ENCODE peak calls at places on chromosome 15, in nine cellular contexts. F is transverse colon, H is HCT116, X is AG10803, P is brain microvascular endothelial cell, L is fibroblast of lung, K is epithelial cell of esophagus, R is cardiac fibroblast, C is bronchial epithelial cell. N is an unnamed sample.

GRCh38 chr15:26771917-26772587 is 814 bp downstream of the GABRB3 start:
- DNase-seq in F (no peak), H (no peak), X (no peak), P (no peak), L (no peak), K (no peak), R (no peak), C (no peak), N (no peak)

GRCh38 chr15:66290007-66290406 is 3.4 kb upstream of the DIS3L start:
- DNase-seq in F (no peak), H (no peak), X (no peak), P (no peak), L (no peak), K (no peak), R (no peak), C (no peak), N (no peak)

GRCh38 chr15:39413558-39413957 is 167.3 kb upstream of the THBS1 start:
- DNase-seq in F (no peak), H (no peak), X (peak; percentile 85), P (no peak), L (no peak), K (peak; percentile 57), R (no peak), C (peak; percentile 48), N (no peak)

GRCh38 chr15:43208052-43209002 is 12.5 kb downstream of the EPB42 start:
- DNase-seq in F (no peak), H (no peak), X (no peak), P (no peak), L (no peak), K (no peak), R (no peak), C (no peak), N (no peak)

GRCh38 chr15:88894348-88894818 is 961 bp downstream of the HAPLN3 start:
- DNase-seq in F (peak; percentile 74), H (no peak), X (no peak), P (no peak), L (peak; percentile 34), K (peak; percentile 83), R (peak; percentile 54), C (peak; percentile 63), N (no peak)

GRCh38 chr15:39685999-39686613 is 96.5 kb downstream of the FSIP1 start:
- DNase-seq in F (peak; percentile 31), H (peak; percentile 37), X (peak; percentile 68), P (peak; percentile 58), L (peak; percentile 76), K (peak; percentile 63), R (peak; percentile 75), C (peak; percentile 52), N (peak; percentile 83)

GRCh38 chr15:70196314-70197291 is 98.9 kb upstream of the TLE3 start:
- DNase-seq in F (peak; percentile 60), H (no peak), X (peak; percentile 90), P (peak; percentile 91), L (peak; percentile 75), K (peak; percentile 100), R (peak; percentile 91), C (peak; percentile 99), N (peak; percentile 18)

GRCh38 chr15:25247418-25248030 is 191.3 kb downstream of the UBE3A start:
- DNase-seq in F (peak; percentile 1), H (no peak), X (no peak), P (no peak), L (no peak), K (no peak), R (no peak), C (no peak), N (no peak)

GRCh38 chr15:75161788-75162414 is 39.8 kb upstream of the C15orf39 start:
- DNase-seq in F (no peak), H (no peak), X (no peak), P (no peak), L (peak; percentile 31), K (peak; percentile 52), R (peak; percentile 62), C (peak; percentile 36), N (peak; percentile 32)

GRCh38 chr15:85750807-85751730 is 43.7 kb downstream of the KLHL25 start:
- DNase-seq in F (no peak), H (no peak), X (peak; percentile 20), P (no peak), L (peak; percentile 14), K (no peak), R (no peak), C (no peak), N (peak; percentile 18)

GRCh38 chr15:90181781-90182180 is 19.3 kb upstream of the SEMA4B start:
- DNase-seq in F (no peak), H (no peak), X (no peak), P (no peak), L (no peak), K (no peak), R (no peak), C (no peak), N (no peak)

GRCh38 chr15:90188914-90189748 is 12.0 kb upstream of the SEMA4B start:
- DNase-seq in F (no peak), H (no peak), X (no peak), P (no peak), L (no peak), K (peak; percentile 45), R (peak; percentile 32), C (peak; percentile 37), N (no peak)

GRCh38 chr15:90187257-90187868 is 13.8 kb upstream of the SEMA4B start:
- DNase-seq in F (no peak), H (no peak), X (no peak), P (no peak), L (no peak), K (no peak), R (no peak), C (no peak), N (no peak)

GRCh38 chr15:90184119-90184785 is 16.9 kb upstream of the SEMA4B start:
- DNase-seq in F (peak; percentile 89), H (peak; percentile 71), X (peak; percentile 61), P (no peak), L (peak; percentile 55), K (peak; percentile 80), R (peak; percentile 96), C (peak; percentile 86), N (peak; percentile 90)

GRCh38 chr15:90184786-90185704 is 16.1 kb upstream of the SEMA4B start:
- DNase-seq in F (peak; percentile 81), H (no peak), X (peak; percentile 10), P (no peak), L (peak; percentile 38), K (peak; percentile 64), R (peak; percentile 47), C (peak; percentile 18), N (no peak)
- TF ChIP-seq CTCF in F (no peak), H (no peak), X (no peak), P (no peak), L (no peak), K (no peak), R (no peak), C (no peak), N (no peak)

DNA sequence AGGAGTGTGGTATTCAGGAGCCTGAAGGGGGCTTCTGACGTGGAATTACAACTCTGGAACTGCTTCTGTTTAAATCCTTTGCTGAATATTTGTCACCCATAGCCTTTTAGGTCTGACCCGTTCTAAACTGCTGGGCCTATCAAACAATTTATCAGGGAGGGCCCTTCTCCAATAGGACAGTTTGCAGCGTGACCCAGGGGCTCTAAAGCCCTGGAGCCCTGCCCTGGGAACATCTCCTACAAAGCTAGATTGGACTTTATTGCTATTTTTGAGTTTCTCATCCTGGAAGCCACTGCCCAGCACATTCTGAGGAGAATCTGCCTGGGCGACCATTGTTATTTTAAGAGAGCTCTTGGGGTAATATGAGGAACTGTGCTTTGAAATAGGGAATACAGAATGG is 35.5 kb downstream of the KLF13 start:
- DNase-seq in F (no peak), H (no peak), X (no peak), P (no peak), L (no peak), K (no peak), R (no peak), C (no peak), N (no peak)
- H3K4me3 ChIP-seq in F (no peak overlapping the region), H (no peak overlapping the region), X (no peak overlapping the region), P (no peak overlapping the region), L (no peak overlapping the region), K (no peak overlapping the region), R (no peak overlapping the region), C (no peak overlapping the region), N (no peak overlapping the region)

GRCh38 chr15:32028921-32029320 is 1.4 kb upstream of the CHRNA7 start:
- DNase-seq in F (no peak), H (no peak), X (no peak), P (no peak), L (no peak), K (no peak), R (no peak), C (no peak), N (no peak)

GRCh38 chr15:32030795-32031194 is 480 bp downstream of the CHRNA7 start:
- DNase-seq in F (no peak), H (no peak), X (no peak), P (no peak), L (peak; percentile 1), K (no peak), R (no peak), C (no peak), N (no peak)

GRCh38 chr15:32033186-32033890 is 3.0 kb downstream of the CHRNA7 start:
- DNase-seq in F (peak; percentile 11), H (no peak), X (no peak), P (no peak), L (no peak), K (no peak), R (no peak), C (no peak), N (no peak)

GRCh38 chr15:32029409-32029861 is 880 bp upstream of the CHRNA7 start:
- DNase-seq in F (peak; percentile 22), H (no peak), X (no peak), P (no peak), L (peak; percentile 0), K (no peak), R (no peak), C (no peak), N (no peak)

DNA sequence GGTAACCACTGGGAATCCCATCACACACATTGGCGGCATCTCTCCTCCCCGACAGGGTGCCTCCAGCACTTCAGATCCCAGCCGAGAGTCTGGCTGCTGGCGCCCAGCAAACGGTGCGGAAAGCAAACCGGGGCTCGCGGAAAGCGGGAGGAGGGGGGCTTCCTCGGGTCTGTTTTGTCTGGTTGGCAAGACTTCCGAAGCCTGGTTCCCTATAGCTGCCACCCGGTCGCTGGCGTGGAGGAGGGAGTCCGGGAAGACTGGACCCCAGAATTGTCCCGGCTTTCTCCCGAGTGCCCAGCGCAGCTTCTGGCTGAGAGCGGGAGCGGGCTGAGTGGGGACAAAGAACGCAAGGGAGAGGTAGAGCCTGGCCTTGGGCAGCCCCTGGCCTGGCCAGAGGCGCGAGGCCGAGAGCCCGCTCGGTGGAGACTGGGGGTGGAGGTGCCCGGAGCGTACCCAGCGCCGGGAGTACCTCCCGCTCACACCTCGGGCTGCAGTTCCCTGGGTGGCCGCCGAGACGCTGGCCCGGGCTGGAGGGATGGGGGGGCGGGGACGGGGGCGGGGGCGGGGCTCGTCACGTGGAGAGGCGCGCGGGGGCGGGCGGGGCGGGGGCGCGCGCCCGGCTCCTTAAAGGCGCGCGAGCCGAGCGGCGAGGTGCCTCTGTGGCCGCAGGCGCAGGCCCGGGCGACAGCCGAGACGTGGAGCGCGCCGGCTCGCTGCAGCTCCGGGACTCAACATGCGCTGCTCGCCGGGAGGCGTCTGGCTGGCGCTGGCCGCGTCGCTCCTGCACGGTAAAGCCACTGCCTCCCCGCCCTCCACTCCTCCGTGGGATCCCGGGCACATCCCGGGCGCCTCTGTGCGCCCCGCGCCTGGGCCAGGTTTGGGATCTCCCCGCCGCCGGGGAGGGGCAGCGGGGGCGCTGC is at the start of gene CHRNA7:
- DNase-seq in F (peak; percentile 65), H (peak; percentile 33), X (peak; percentile 3), P (peak; percentile 11), L (peak; percentile 12), K (peak; percentile 27), R (peak; percentile 21), C (peak; percentile 1), N (no peak)
- TF ChIP-seq CTCF in F (peak; percentile 34), H (peak; percentile 14), X (no peak), P (peak; percentile 45), L (no peak), K (no peak), R (no peak), C (peak; percentile 14), N (peak; percentile 27)

GRCh38 chr15:29656636-29657475 is 165.4 kb downstream of the TJP1 start:
- DNase-seq in F (no peak), H (peak; percentile 74), X (no peak), P (no peak), L (no peak), K (no peak), R (peak; percentile 20), C (no peak), N (no peak)
- H3K4me3 ChIP-seq in F (no peak overlapping the region), H (peak overlapping the region; percentile 27), X (no peak overlapping the region), P (no peak overlapping the region), L (no peak overlapping the region), K (no peak overlapping the region), R (no peak overlapping the region), C (no peak overlapping the region), N (no peak overlapping the region)

N was measured in fibroblast of the aortic adventitia.